ENCODE peak calls at places on chromosomes 12 and 14, in nine cellular contexts. One of them, this sample, is unnamed.

GRCh38 chr12:102548543-102548942 is 68.2 kb upstream of the IGF1 start:
- DNase-seq in fibroblast of mammary gland: no peak
- DNase-seq in stimulated activated CD8-positive, alpha-beta memory T cell treated with anti-CD3 and anti-CD28 coated beads, Interleukin-7, amount 100 ng/mL, for 4 hours: no peak
- DNase-seq in progenitor cell of endocrine pancreas: no peak
- DNase-seq in NCI-H1694 treated with DMSO at 0.1 percent for 48 hours: no peak
- DNase-seq in stimulated activated CD4-positive, alpha-beta T cell treated with anti-CD3 and anti-CD28 coated beads, Interleukin-4, amount 100 ng/mL, for 1 hour: no peak
- DNase-seq in occipital lobe: no peak
- DNase-seq in fibroblast of lung: no peak
- DNase-seq in Right ventricle myocardium inferior: no peak
- DNase-seq in this sample: no peak

GRCh38 chr14:62436256-62436655 is 609.0 kb downstream of the KCNH5 start:
- DNase-seq in fibroblast of mammary gland: no peak
- DNase-seq in stimulated activated CD8-positive, alpha-beta memory T cell treated with anti-CD3 and anti-CD28 coated beads, Interleukin-7, amount 100 ng/mL, for 4 hours: no peak
- DNase-seq in progenitor cell of endocrine pancreas: no peak
- DNase-seq in NCI-H1694 treated with DMSO at 0.1 percent for 48 hours: no peak
- DNase-seq in stimulated activated CD4-positive, alpha-beta T cell treated with anti-CD3 and anti-CD28 coated beads, Interleukin-4, amount 100 ng/mL, for 1 hour: no peak
- DNase-seq in occipital lobe: no peak
- DNase-seq in fibroblast of lung: peak; percentile 15
- DNase-seq in Right ventricle myocardium inferior: no peak
- DNase-seq in this sample: no peak

GRCh38 chr14:96723946-96724345 is 73.2 kb upstream of the VRK1 start:
- DNase-seq in fibroblast of mammary gland: no peak
- DNase-seq in stimulated activated CD8-positive, alpha-beta memory T cell treated with anti-CD3 and anti-CD28 coated beads, Interleukin-7, amount 100 ng/mL, for 4 hours: no peak
- DNase-seq in progenitor cell of endocrine pancreas: no peak
- DNase-seq in NCI-H1694 treated with DMSO at 0.1 percent for 48 hours: no peak
- DNase-seq in stimulated activated CD4-positive, alpha-beta T cell treated with anti-CD3 and anti-CD28 coated beads, Interleukin-4, amount 100 ng/mL, for 1 hour: no peak
- DNase-seq in occipital lobe: no peak
- DNase-seq in fibroblast of lung: no peak
- DNase-seq in Right ventricle myocardium inferior: no peak
- DNase-seq in this sample: no peak

GRCh38 chr12:98744692-98745091 is 99.6 kb downstream of the APAF1 start:
- DNase-seq in fibroblast of mammary gland: no peak
- DNase-seq in stimulated activated CD8-positive, alpha-beta memory T cell treated with anti-CD3 and anti-CD28 coated beads, Interleukin-7, amount 100 ng/mL, for 4 hours: no peak
- DNase-seq in progenitor cell of endocrine pancreas: no peak
- DNase-seq in NCI-H1694 treated with DMSO at 0.1 percent for 48 hours: no peak
- DNase-seq in stimulated activated CD4-positive, alpha-beta T cell treated with anti-CD3 and anti-CD28 coated beads, Interleukin-4, amount 100 ng/mL, for 1 hour: no peak
- DNase-seq in occipital lobe: peak; percentile 13
- DNase-seq in fibroblast of lung: no peak
- DNase-seq in Right ventricle myocardium inferior: no peak
- DNase-seq in this sample: no peak

GRCh38 chr14:23052182-23052623 is 5.1 kb downstream of the CDH24 start:
- DNase-seq in fibroblast of mammary gland: no peak
- DNase-seq in stimulated activated CD8-positive, alpha-beta memory T cell treated with anti-CD3 and anti-CD28 coated beads, Interleukin-7, amount 100 ng/mL, for 4 hours: no peak
- DNase-seq in progenitor cell of endocrine pancreas: no peak
- DNase-seq in NCI-H1694 treated with DMSO at 0.1 percent for 48 hours: no peak
- DNase-seq in stimulated activated CD4-positive, alpha-beta T cell treated with anti-CD3 and anti-CD28 coated beads, Interleukin-4, amount 100 ng/mL, for 1 hour: no peak
- DNase-seq in occipital lobe: no peak
- DNase-seq in fibroblast of lung: no peak
- DNase-seq in Right ventricle myocardium inferior: no peak
- DNase-seq in this sample: no peak

GRCh38 chr12:95625012-95625411 is 73.7 kb upstream of the USP44 start:
- DNase-seq in fibroblast of mammary gland: no peak
- DNase-seq in stimulated activated CD8-positive, alpha-beta memory T cell treated with anti-CD3 and anti-CD28 coated beads, Interleukin-7, amount 100 ng/mL, for 4 hours: no peak
- DNase-seq in progenitor cell of endocrine pancreas: no peak
- DNase-seq in NCI-H1694 treated with DMSO at 0.1 percent for 48 hours: no peak
- DNase-seq in stimulated activated CD4-positive, alpha-beta T cell treated with anti-CD3 and anti-CD28 coated beads, Interleukin-4, amount 100 ng/mL, for 1 hour: no peak
- DNase-seq in occipital lobe: no peak
- DNase-seq in fibroblast of lung: no peak
- DNase-seq in Right ventricle myocardium inferior: no peak
- DNase-seq in this sample: no peak

GRCh38 chr12:126493366-126494108 is 1428.3 kb downstream of the AACS start:
- DNase-seq in fibroblast of mammary gland: peak; percentile 35
- DNase-seq in stimulated activated CD8-positive, alpha-beta memory T cell treated with anti-CD3 and anti-CD28 coated beads, Interleukin-7, amount 100 ng/mL, for 4 hours: no peak
- DNase-seq in progenitor cell of endocrine pancreas: no peak
- DNase-seq in NCI-H1694 treated with DMSO at 0.1 percent for 48 hours: no peak
- DNase-seq in stimulated activated CD4-positive, alpha-beta T cell treated with anti-CD3 and anti-CD28 coated beads, Interleukin-4, amount 100 ng/mL, for 1 hour: no peak
- DNase-seq in occipital lobe: no peak
- DNase-seq in fibroblast of lung: peak; percentile 51
- DNase-seq in Right ventricle myocardium inferior: no peak
- DNase-seq in this sample: no peak

GRCh38 chr12:53299101-53299453 is 418 bp upstream of the MYG1 start:
- DNase-seq in fibroblast of mammary gland: peak; percentile 91
- DNase-seq in stimulated activated CD8-positive, alpha-beta memory T cell treated with anti-CD3 and anti-CD28 coated beads, Interleukin-7, amount 100 ng/mL, for 4 hours: peak; percentile 12
- DNase-seq in progenitor cell of endocrine pancreas: no peak
- DNase-seq in NCI-H1694 treated with DMSO at 0.1 percent for 48 hours: no peak
- DNase-seq in stimulated activated CD4-positive, alpha-beta T cell treated with anti-CD3 and anti-CD28 coated beads, Interleukin-4, amount 100 ng/mL, for 1 hour: peak; percentile 15
- DNase-seq in occipital lobe: no peak
- DNase-seq in fibroblast of lung: peak; percentile 76
- DNase-seq in Right ventricle myocardium inferior: no peak
- DNase-seq in this sample: peak; percentile 58

GRCh38 chr14:36506732-36507614 is 13.1 kb downstream of the NKX2-1 start:
- DNase-seq in fibroblast of mammary gland: no peak
- DNase-seq in stimulated activated CD8-positive, alpha-beta memory T cell treated with anti-CD3 and anti-CD28 coated beads, Interleukin-7, amount 100 ng/mL, for 4 hours: no peak
- DNase-seq in progenitor cell of endocrine pancreas: no peak
- DNase-seq in NCI-H1694 treated with DMSO at 0.1 percent for 48 hours: no peak
- DNase-seq in stimulated activated CD4-positive, alpha-beta T cell treated with anti-CD3 and anti-CD28 coated beads, Interleukin-4, amount 100 ng/mL, for 1 hour: no peak
- DNase-seq in occipital lobe: no peak
- DNase-seq in fibroblast of lung: no peak
- DNase-seq in Right ventricle myocardium inferior: no peak
- DNase-seq in this sample: no peak

GRCh38 chr14:96307434-96307833 is 51.4 kb downstream of the BDKRB1 start:
- DNase-seq in fibroblast of mammary gland: no peak
- DNase-seq in stimulated activated CD8-positive, alpha-beta memory T cell treated with anti-CD3 and anti-CD28 coated beads, Interleukin-7, amount 100 ng/mL, for 4 hours: no peak
- DNase-seq in progenitor cell of endocrine pancreas: no peak
- DNase-seq in NCI-H1694 treated with DMSO at 0.1 percent for 48 hours: no peak
- DNase-seq in stimulated activated CD4-positive, alpha-beta T cell treated with anti-CD3 and anti-CD28 coated beads, Interleukin-4, amount 100 ng/mL, for 1 hour: no peak
- DNase-seq in occipital lobe: no peak
- DNase-seq in fibroblast of lung: no peak
- DNase-seq in Right ventricle myocardium inferior: no peak
- DNase-seq in this sample: no peak

GRCh38 chr14:56127156-56127555 is 8.9 kb downstream of the PELI2 start:
- DNase-seq in fibroblast of mammary gland: no peak
- DNase-seq in stimulated activated CD8-positive, alpha-beta memory T cell treated with anti-CD3 and anti-CD28 coated beads, Interleukin-7, amount 100 ng/mL, for 4 hours: no peak
- DNase-seq in progenitor cell of endocrine pancreas: no peak
- DNase-seq in NCI-H1694 treated with DMSO at 0.1 percent for 48 hours: no peak
- DNase-seq in stimulated activated CD4-positive, alpha-beta T cell treated with anti-CD3 and anti-CD28 coated beads, Interleukin-4, amount 100 ng/mL, for 1 hour: no peak
- DNase-seq in occipital lobe: no peak
- DNase-seq in fibroblast of lung: no peak
- DNase-seq in Right ventricle myocardium inferior: no peak
- DNase-seq in this sample: no peak

GRCh38 chr12:52496590-52497071 is 3.6 kb upstream of the KRT6A start:
- DNase-seq in fibroblast of mammary gland: peak; percentile 95
- DNase-seq in stimulated activated CD8-positive, alpha-beta memory T cell treated with anti-CD3 and anti-CD28 coated beads, Interleukin-7, amount 100 ng/mL, for 4 hours: no peak
- DNase-seq in progenitor cell of endocrine pancreas: no peak
- DNase-seq in NCI-H1694 treated with DMSO at 0.1 percent for 48 hours: no peak
- DNase-seq in stimulated activated CD4-positive, alpha-beta T cell treated with anti-CD3 and anti-CD28 coated beads, Interleukin-4, amount 100 ng/mL, for 1 hour: no peak
- DNase-seq in occipital lobe: no peak
- DNase-seq in fibroblast of lung: peak; percentile 81
- DNase-seq in Right ventricle myocardium inferior: no peak
- DNase-seq in this sample: no peak

GRCh38 chr14:101005447-101005846 is 101.9 kb upstream of the RTL1 start:
- DNase-seq in fibroblast of mammary gland: no peak
- DNase-seq in stimulated activated CD8-positive, alpha-beta memory T cell treated with anti-CD3 and anti-CD28 coated beads, Interleukin-7, amount 100 ng/mL, for 4 hours: no peak
- DNase-seq in progenitor cell of endocrine pancreas: no peak
- DNase-seq in NCI-H1694 treated with DMSO at 0.1 percent for 48 hours: no peak
- DNase-seq in stimulated activated CD4-positive, alpha-beta T cell treated with anti-CD3 and anti-CD28 coated beads, Interleukin-4, amount 100 ng/mL, for 1 hour: no peak
- DNase-seq in occipital lobe: peak; percentile 18
- DNase-seq in fibroblast of lung: no peak
- DNase-seq in Right ventricle myocardium inferior: peak; percentile 82
- DNase-seq in this sample: no peak

GRCh38 chr14:83463500-83464098 is 1929.9 kb upstream of the SEL1L start:
- DNase-seq in fibroblast of mammary gland: peak; percentile 62
- DNase-seq in stimulated activated CD8-positive, alpha-beta memory T cell treated with anti-CD3 and anti-CD28 coated beads, Interleukin-7, amount 100 ng/mL, for 4 hours: no peak
- DNase-seq in progenitor cell of endocrine pancreas: peak; percentile 24
- DNase-seq in NCI-H1694 treated with DMSO at 0.1 percent for 48 hours: peak; percentile 61
- DNase-seq in stimulated activated CD4-positive, alpha-beta T cell treated with anti-CD3 and anti-CD28 coated beads, Interleukin-4, amount 100 ng/mL, for 1 hour: no peak
- DNase-seq in occipital lobe: no peak
- DNase-seq in fibroblast of lung: peak; percentile 3
- DNase-seq in Right ventricle myocardium inferior: no peak
- DNase-seq in this sample: no peak

GRCh38 chr12:94218244-94218643 is 69.9 kb downstream of the PLXNC1 start:
- DNase-seq in fibroblast of mammary gland: no peak
- DNase-seq in stimulated activated CD8-positive, alpha-beta memory T cell treated with anti-CD3 and anti-CD28 coated beads, Interleukin-7, amount 100 ng/mL, for 4 hours: no peak
- DNase-seq in progenitor cell of endocrine pancreas: no peak
- DNase-seq in NCI-H1694 treated with DMSO at 0.1 percent for 48 hours: no peak
- DNase-seq in stimulated activated CD4-positive, alpha-beta T cell treated with anti-CD3 and anti-CD28 coated beads, Interleukin-4, amount 100 ng/mL, for 1 hour: no peak
- DNase-seq in occipital lobe: no peak
- DNase-seq in fibroblast of lung: no peak
- DNase-seq in Right ventricle myocardium inferior: no peak
- DNase-seq in this sample: no peak

GRCh38 chr12:52230364-52231281 is 2.4 kb upstream of the KRT7 start:
- DNase-seq in fibroblast of mammary gland: peak; percentile 75
- DNase-seq in stimulated activated CD8-positive, alpha-beta memory T cell treated with anti-CD3 and anti-CD28 coated beads, Interleukin-7, amount 100 ng/mL, for 4 hours: no peak
- DNase-seq in progenitor cell of endocrine pancreas: no peak
- DNase-seq in NCI-H1694 treated with DMSO at 0.1 percent for 48 hours: no peak
- DNase-seq in stimulated activated CD4-positive, alpha-beta T cell treated with anti-CD3 and anti-CD28 coated beads, Interleukin-4, amount 100 ng/mL, for 1 hour: no peak
- DNase-seq in occipital lobe: no peak
- DNase-seq in fibroblast of lung: peak; percentile 87
- DNase-seq in Right ventricle myocardium inferior: no peak
- DNase-seq in this sample: no peak

GRCh38 chr12:62789856-62790255 is 145.1 kb downstream of the PPM1H start:
- DNase-seq in fibroblast of mammary gland: no peak
- DNase-seq in stimulated activated CD8-positive, alpha-beta memory T cell treated with anti-CD3 and anti-CD28 coated beads, Interleukin-7, amount 100 ng/mL, for 4 hours: no peak
- DNase-seq in progenitor cell of endocrine pancreas: no peak
- DNase-seq in NCI-H1694 treated with DMSO at 0.1 percent for 48 hours: no peak
- DNase-seq in stimulated activated CD4-positive, alpha-beta T cell treated with anti-CD3 and anti-CD28 coated beads, Interleukin-4, amount 100 ng/mL, for 1 hour: no peak
- DNase-seq in occipital lobe: no peak
- DNase-seq in fibroblast of lung: no peak
- DNase-seq in Right ventricle myocardium inferior: no peak
- DNase-seq in this sample: no peak

GRCh38 chr14:104724407-104724980 is 465 bp downstream of the ADSS1 start:
- DNase-seq in fibroblast of mammary gland: peak; percentile 20
- DNase-seq in stimulated activated CD8-positive, alpha-beta memory T cell treated with anti-CD3 and anti-CD28 coated beads, Interleukin-7, amount 100 ng/mL, for 4 hours: peak; percentile 23
- DNase-seq in progenitor cell of endocrine pancreas: no peak
- DNase-seq in NCI-H1694 treated with DMSO at 0.1 percent for 48 hours: no peak
- DNase-seq in stimulated activated CD4-positive, alpha-beta T cell treated with anti-CD3 and anti-CD28 coated beads, Interleukin-4, amount 100 ng/mL, for 1 hour: no peak
- DNase-seq in occipital lobe: no peak
- DNase-seq in fibroblast of lung: no peak
- DNase-seq in Right ventricle myocardium inferior: peak; percentile 88
- DNase-seq in this sample: no peak

GRCh38 chr12:56389215-56389850 is 26.7 kb upstream of the APOF start:
- DNase-seq in fibroblast of mammary gland: no peak
- DNase-seq in stimulated activated CD8-positive, alpha-beta memory T cell treated with anti-CD3 and anti-CD28 coated beads, Interleukin-7, amount 100 ng/mL, for 4 hours: no peak
- DNase-seq in progenitor cell of endocrine pancreas: no peak
- DNase-seq in NCI-H1694 treated with DMSO at 0.1 percent for 48 hours: no peak
- DNase-seq in stimulated activated CD4-positive, alpha-beta T cell treated with anti-CD3 and anti-CD28 coated beads, Interleukin-4, amount 100 ng/mL, for 1 hour: no peak
- DNase-seq in occipital lobe: no peak
- DNase-seq in fibroblast of lung: no peak
- DNase-seq in Right ventricle myocardium inferior: no peak
- DNase-seq in this sample: no peak

GRCh38 chr14:32606297-32606696 is 277.2 kb downstream of the AKAP6 start:
- DNase-seq in fibroblast of mammary gland: no peak
- DNase-seq in stimulated activated CD8-positive, alpha-beta memory T cell treated with anti-CD3 and anti-CD28 coated beads, Interleukin-7, amount 100 ng/mL, for 4 hours: no peak
- DNase-seq in progenitor cell of endocrine pancreas: no peak
- DNase-seq in NCI-H1694 treated with DMSO at 0.1 percent for 48 hours: no peak
- DNase-seq in stimulated activated CD4-positive, alpha-beta T cell treated with anti-CD3 and anti-CD28 coated beads, Interleukin-4, amount 100 ng/mL, for 1 hour: no peak
- DNase-seq in occipital lobe: no peak
- DNase-seq in fibroblast of lung: no peak
- DNase-seq in Right ventricle myocardium inferior: no peak
- DNase-seq in this sample: no peak

GRCh38 chr14:68137704-68138619 is 318.4 kb downstream of the RAD51B start:
- DNase-seq in fibroblast of mammary gland: peak; percentile 96
- DNase-seq in stimulated activated CD8-positive, alpha-beta memory T cell treated with anti-CD3 and anti-CD28 coated beads, Interleukin-7, amount 100 ng/mL, for 4 hours: no peak
- DNase-seq in progenitor cell of endocrine pancreas: no peak
- DNase-seq in NCI-H1694 treated with DMSO at 0.1 percent for 48 hours: peak; percentile 15
- DNase-seq in stimulated activated CD4-positive, alpha-beta T cell treated with anti-CD3 and anti-CD28 coated beads, Interleukin-4, amount 100 ng/mL, for 1 hour: no peak
- DNase-seq in occipital lobe: peak; percentile 29
- DNase-seq in fibroblast of lung: peak; percentile 99
- DNase-seq in Right ventricle myocardium inferior: no peak
- DNase-seq in this sample: peak; percentile 3

GRCh38 chr12:2794261-2794735 is 472 bp upstream of the FKBP4 start:
- DNase-seq in fibroblast of mammary gland: peak; percentile 30
- DNase-seq in stimulated activated CD8-positive, alpha-beta memory T cell treated with anti-CD3 and anti-CD28 coated beads, Interleukin-7, amount 100 ng/mL, for 4 hours: peak; percentile 17
- DNase-seq in progenitor cell of endocrine pancreas: peak; percentile 59
- DNase-seq in NCI-H1694 treated with DMSO at 0.1 percent for 48 hours: no peak
- DNase-seq in stimulated activated CD4-positive, alpha-beta T cell treated with anti-CD3 and anti-CD28 coated beads, Interleukin-4, amount 100 ng/mL, for 1 hour: peak; percentile 36
- DNase-seq in occipital lobe: peak; percentile 74
- DNase-seq in fibroblast of lung: no peak
- DNase-seq in Right ventricle myocardium inferior: peak; percentile 72
- DNase-seq in this sample: peak; percentile 31

GRCh38 chr14:44963775-44964380 is 1.9 kb downstream of the TOGARAM1 start:
- DNase-seq in fibroblast of mammary gland: peak; percentile 43
- DNase-seq in stimulated activated CD8-positive, alpha-beta memory T cell treated with anti-CD3 and anti-CD28 coated beads, Interleukin-7, amount 100 ng/mL, for 4 hours: no peak
- DNase-seq in progenitor cell of endocrine pancreas: no peak
- DNase-seq in NCI-H1694 treated with DMSO at 0.1 percent for 48 hours: peak; percentile 40
- DNase-seq in stimulated activated CD4-positive, alpha-beta T cell treated with anti-CD3 and anti-CD28 coated beads, Interleukin-4, amount 100 ng/mL, for 1 hour: no peak
- DNase-seq in occipital lobe: no peak
- DNase-seq in fibroblast of lung: peak; percentile 18
- DNase-seq in Right ventricle myocardium inferior: no peak
- DNase-seq in this sample: no peak

GRCh38 chr12:82694970-82695369 is 8.3 kb downstream of the TMTC2 start:
- DNase-seq in fibroblast of mammary gland: no peak
- DNase-seq in stimulated activated CD8-positive, alpha-beta memory T cell treated with anti-CD3 and anti-CD28 coated beads, Interleukin-7, amount 100 ng/mL, for 4 hours: no peak
- DNase-seq in progenitor cell of endocrine pancreas: no peak
- DNase-seq in NCI-H1694 treated with DMSO at 0.1 percent for 48 hours: no peak
- DNase-seq in stimulated activated CD4-positive, alpha-beta T cell treated with anti-CD3 and anti-CD28 coated beads, Interleukin-4, amount 100 ng/mL, for 1 hour: no peak
- DNase-seq in occipital lobe: no peak
- DNase-seq in fibroblast of lung: peak; percentile 53
- DNase-seq in Right ventricle myocardium inferior: no peak
- DNase-seq in this sample: no peak

GRCh38 chr12:25644964-25645363 is 91.9 kb upstream of the LMNTD1 start:
- DNase-seq in fibroblast of mammary gland: peak; percentile 67
- DNase-seq in stimulated activated CD8-positive, alpha-beta memory T cell treated with anti-CD3 and anti-CD28 coated beads, Interleukin-7, amount 100 ng/mL, for 4 hours: no peak
- DNase-seq in progenitor cell of endocrine pancreas: no peak
- DNase-seq in NCI-H1694 treated with DMSO at 0.1 percent for 48 hours: no peak
- DNase-seq in stimulated activated CD4-positive, alpha-beta T cell treated with anti-CD3 and anti-CD28 coated beads, Interleukin-4, amount 100 ng/mL, for 1 hour: no peak
- DNase-seq in occipital lobe: no peak
- DNase-seq in fibroblast of lung: no peak
- DNase-seq in Right ventricle myocardium inferior: no peak
- DNase-seq in this sample: no peak

GRCh38 chr14:101620821-101621785 is 59.8 kb downstream of the DIO3 start:
- DNase-seq in fibroblast of mammary gland: no peak
- DNase-seq in stimulated activated CD8-positive, alpha-beta memory T cell treated with anti-CD3 and anti-CD28 coated beads, Interleukin-7, amount 100 ng/mL, for 4 hours: no peak
- DNase-seq in progenitor cell of endocrine pancreas: no peak
- DNase-seq in NCI-H1694 treated with DMSO at 0.1 percent for 48 hours: no peak
- DNase-seq in stimulated activated CD4-positive, alpha-beta T cell treated with anti-CD3 and anti-CD28 coated beads, Interleukin-4, amount 100 ng/mL, for 1 hour: no peak
- DNase-seq in occipital lobe: no peak
- DNase-seq in fibroblast of lung: no peak
- DNase-seq in Right ventricle myocardium inferior: no peak
- DNase-seq in this sample: no peak

GRCh38 chr12:94650143-94651056 is at the start of gene TMCC3:
- DNase-seq in fibroblast of mammary gland: peak; percentile 22
- DNase-seq in stimulated activated CD8-positive, alpha-beta memory T cell treated with anti-CD3 and anti-CD28 coated beads, Interleukin-7, amount 100 ng/mL, for 4 hours: peak; percentile 42
- DNase-seq in progenitor cell of endocrine pancreas: peak; percentile 48
- DNase-seq in NCI-H1694 treated with DMSO at 0.1 percent for 48 hours: peak; percentile 7
- DNase-seq in stimulated activated CD4-positive, alpha-beta T cell treated with anti-CD3 and anti-CD28 coated beads, Interleukin-4, amount 100 ng/mL, for 1 hour: peak; percentile 29
- DNase-seq in occipital lobe: no peak
- DNase-seq in fibroblast of lung: peak; percentile 20
- DNase-seq in Right ventricle myocardium inferior: peak; percentile 83
- DNase-seq in this sample: peak; percentile 22

GRCh38 chr12:96300064-96300463 is 100.2 kb downstream of the CDK17 start:
- DNase-seq in fibroblast of mammary gland: no peak
- DNase-seq in stimulated activated CD8-positive, alpha-beta memory T cell treated with anti-CD3 and anti-CD28 coated beads, Interleukin-7, amount 100 ng/mL, for 4 hours: no peak
- DNase-seq in progenitor cell of endocrine pancreas: no peak
- DNase-seq in NCI-H1694 treated with DMSO at 0.1 percent for 48 hours: no peak
- DNase-seq in stimulated activated CD4-positive, alpha-beta T cell treated with anti-CD3 and anti-CD28 coated beads, Interleukin-4, amount 100 ng/mL, for 1 hour: no peak
- DNase-seq in occipital lobe: no peak
- DNase-seq in fibroblast of lung: peak; percentile 4
- DNase-seq in Right ventricle myocardium inferior: no peak
- DNase-seq in this sample: no peak

GRCh38 chr14:99266181-99267178 is 5.5 kb downstream of the BCL11B start:
- DNase-seq in fibroblast of mammary gland: peak; percentile 59
- DNase-seq in stimulated activated CD8-positive, alpha-beta memory T cell treated with anti-CD3 and anti-CD28 coated beads, Interleukin-7, amount 100 ng/mL, for 4 hours: peak; percentile 80
- DNase-seq in progenitor cell of endocrine pancreas: peak; percentile 80
- DNase-seq in NCI-H1694 treated with DMSO at 0.1 percent for 48 hours: peak; percentile 91
- DNase-seq in stimulated activated CD4-positive, alpha-beta T cell treated with anti-CD3 and anti-CD28 coated beads, Interleukin-4, amount 100 ng/mL, for 1 hour: peak; percentile 89
- DNase-seq in occipital lobe: peak; percentile 58
- DNase-seq in fibroblast of lung: peak; percentile 50
- DNase-seq in Right ventricle myocardium inferior: peak; percentile 87
- DNase-seq in this sample: peak; percentile 87

GRCh38 chr14:30869525-30870150 is 4.7 kb upstream of the COCH start:
- DNase-seq in fibroblast of mammary gland: no peak
- DNase-seq in stimulated activated CD8-positive, alpha-beta memory T cell treated with anti-CD3 and anti-CD28 coated beads, Interleukin-7, amount 100 ng/mL, for 4 hours: no peak
- DNase-seq in progenitor cell of endocrine pancreas: no peak
- DNase-seq in NCI-H1694 treated with DMSO at 0.1 percent for 48 hours: no peak
- DNase-seq in stimulated activated CD4-positive, alpha-beta T cell treated with anti-CD3 and anti-CD28 coated beads, Interleukin-4, amount 100 ng/mL, for 1 hour: no peak
- DNase-seq in occipital lobe: no peak
- DNase-seq in fibroblast of lung: no peak
- DNase-seq in Right ventricle myocardium inferior: no peak
- DNase-seq in this sample: no peak

GRCh38 chr14:46691819-46692218 is 40.2 kb upstream of the RPL10L start:
- DNase-seq in fibroblast of mammary gland: no peak
- DNase-seq in stimulated activated CD8-positive, alpha-beta memory T cell treated with anti-CD3 and anti-CD28 coated beads, Interleukin-7, amount 100 ng/mL, for 4 hours: no peak
- DNase-seq in progenitor cell of endocrine pancreas: no peak
- DNase-seq in NCI-H1694 treated with DMSO at 0.1 percent for 48 hours: no peak
- DNase-seq in stimulated activated CD4-positive, alpha-beta T cell treated with anti-CD3 and anti-CD28 coated beads, Interleukin-4, amount 100 ng/mL, for 1 hour: no peak
- DNase-seq in occipital lobe: no peak
- DNase-seq in fibroblast of lung: no peak
- DNase-seq in Right ventricle myocardium inferior: no peak
- DNase-seq in this sample: no peak

This sample was measured in activated naive CD8-positive, alpha-beta T cell treated with anti-CD3 and anti-CD28 coated beads for 36 hours.